ENCODE peak calls at places on chromosomes 1 and 21, in four cellular contexts. S is A549, V is neuronal stem cell, R is fibroblast of lung. D is an unnamed sample.

GRCh38 chr1:7670334-7671145 is 100.6 kb upstream of the VAMP3 start:
- DNase-seq in R (no peak), S (no peak), V (no peak), D (peak)

GRCh38 chr1:36085126-36085525 is 1.2 kb downstream of the TEKT2 start:
- DNase-seq in R (no peak), V (no peak), S (no peak), D (no peak)

GRCh38 chr1:43221256-43221778 is 48.5 kb upstream of the TMEM125 start:
- DNase-seq in S (no peak), V (no peak), R (no peak), D (no peak)

GRCh38 chr1:17757426-17757825 is 2.3 kb downstream of the ACTL8 start:
- DNase-seq in S (no peak), V (no peak), R (no peak), D (no peak)

GRCh38 chr1:116231752-116232151 is 120.6 kb downstream of the MAB21L3 start:
- DNase-seq in S (no peak), V (no peak), R (no peak), D (no peak)

GRCh38 chr1:32031578-32032286 is 18.1 kb downstream of the KHDRBS1 start:
- DNase-seq in S (no peak), V (no peak), R (peak), D (peak)

GRCh38 chr1:4170548-4170947 is 270.5 kb upstream of the C1orf174 start:
- DNase-seq in S (no peak), V (no peak), R (no peak), D (no peak)

GRCh38 chr1:110645962-110646735 is 28.6 kb downstream of the KCNA3 start:
- DNase-seq in V (no peak), R (peak), S (no peak), D (peak)

GRCh38 chr1:210949489-210949888 is 184.5 kb downstream of the KCNH1 start:
- DNase-seq in V (no peak), S (no peak), R (no peak), D (no peak)

GRCh38 chr1:187691439-187691838 is 862.7 kb downstream of the PLA2G4A start:
- DNase-seq in R (peak), V (no peak), S (peak), D (peak)

GRCh38 chr1:177228721-177229088 is 57.9 kb downstream of the BRINP2 start:
- DNase-seq in R (peak), S (peak), V (no peak), D (no peak)

GRCh38 chr1:47708658-47709301 is 270.9 kb downstream of the FOXD2 start:
- DNase-seq in S (peak), V (no peak), R (peak), D (no peak)

GRCh38 chr1:188489336-188490112 is 1660.8 kb downstream of the PLA2G4A start:
- DNase-seq in V (no peak), R (peak), S (peak), D (no peak)

GRCh38 chr1:156480411-156481192 is 20.0 kb downstream of the MEF2D start:
- DNase-seq in S (peak), R (no peak), V (no peak), D (peak)

GRCh38 chr1:86708923-86709322 is 4.5 kb downstream of the SH3GLB1 start:
- DNase-seq in R (peak), V (no peak), S (no peak), D (peak)

GRCh38 chr1:100265562-100265930 is 470 bp upstream of the RTCA start:
- DNase-seq in V (no peak), S (peak), R (peak), D (peak)

GRCh38 chr1:153624965-153625611 is 2.2 kb downstream of the S100A13 start:
- DNase-seq in S (no peak), V (no peak), R (no peak), D (no peak)

GRCh38 chr1:229718177-229718576 is 92.1 kb downstream of the URB2 start:
- DNase-seq in R (no peak), V (no peak), S (no peak), D (no peak)

GRCh38 chr1:33010946-33011731 is 25.5 kb downstream of the AK2 start:
- DNase-seq in S (no peak), R (peak), V (no peak), D (peak)

GRCh38 chr21:36718951-36719501 is 20.1 kb downstream of the SIM2 start:
- DNase-seq in S (no peak), V (no peak), R (no peak), D (no peak)
- H3K4me3 ChIP-seq in S (no peak), V (no peak), R (no peak), D (no peak)

GRCh38 chr1:226690460-226690982 is 48.6 kb downstream of the ITPKB start:
- DNase-seq in V (no peak), R (no peak), S (no peak), D (peak)

GRCh38 chr1:226692868-226693267 is 46.2 kb downstream of the ITPKB start:
- DNase-seq in R (no peak), S (no peak), V (no peak), D (no peak)

GRCh38 chr1:226692067-226692792 is 46.9 kb downstream of the ITPKB start:
- DNase-seq in V (no peak), R (no peak), S (no peak), D (no peak)

GRCh38 chr1:226688852-226689251 is 50.2 kb downstream of the ITPKB start:
- DNase-seq in S (no peak), V (no peak), R (no peak), D (no peak)

GRCh38 chr1:226691257-226691656 is 47.8 kb downstream of the ITPKB start:
- DNase-seq in R (no peak), V (no peak), S (no peak), D (no peak)
- H3K4me3 ChIP-seq in R (no peak), V (no peak), S (no peak), D (no peak)

GRCh38 chr1:14598498-14599172 is at the start of gene KAZN:
- DNase-seq in R (no peak), V (peak), S (no peak), D (peak)

GRCh38 chr1:14598007-14598497 is 433 bp upstream of the KAZN start:
- DNase-seq in S (no peak), V (no peak), R (no peak), D (no peak)

GRCh38 chr1:14599787-14600186 is 1.3 kb downstream of the KAZN start:
- DNase-seq in R (no peak), S (no peak), V (no peak), D (no peak)

GRCh38 chr1:14600405-14601150 is 2.1 kb downstream of the KAZN start:
- DNase-seq in V (no peak), R (no peak), S (no peak), D (no peak)

DNA sequence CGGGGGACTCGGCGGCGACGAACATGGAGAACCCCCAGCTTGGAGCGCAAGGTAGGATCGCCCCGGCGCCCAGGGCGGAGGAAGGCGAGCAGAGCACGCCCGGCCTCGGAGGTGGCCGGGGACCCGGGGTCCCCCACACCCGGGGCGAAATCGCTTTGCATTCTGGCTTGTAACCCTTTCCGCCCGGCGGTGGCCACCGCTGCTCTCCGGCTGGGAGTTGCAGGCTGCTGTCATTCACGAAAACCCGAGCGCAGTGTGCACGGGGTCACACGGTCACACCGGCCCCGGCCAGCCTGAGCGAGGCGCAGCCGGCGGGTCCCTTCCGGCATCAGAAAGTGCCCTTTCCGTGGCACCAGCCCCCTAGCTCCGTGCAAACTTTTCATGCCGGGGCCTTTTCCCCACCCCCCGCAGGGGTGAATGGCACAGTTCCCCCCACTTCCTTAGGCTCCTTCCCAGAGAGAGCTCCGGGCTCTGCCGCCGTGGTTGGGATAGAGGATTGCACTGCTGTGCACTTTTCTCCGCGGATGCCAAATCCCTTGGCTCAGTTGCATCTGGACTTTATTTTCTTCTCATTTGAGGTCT is 779 bp downstream of the KAZN start:
- DNase-seq in R (no peak), S (no peak), V (peak), D (peak)
- H3K4me3 ChIP-seq in R (peak), S (peak), V (peak), D (no peak)

DNA sequence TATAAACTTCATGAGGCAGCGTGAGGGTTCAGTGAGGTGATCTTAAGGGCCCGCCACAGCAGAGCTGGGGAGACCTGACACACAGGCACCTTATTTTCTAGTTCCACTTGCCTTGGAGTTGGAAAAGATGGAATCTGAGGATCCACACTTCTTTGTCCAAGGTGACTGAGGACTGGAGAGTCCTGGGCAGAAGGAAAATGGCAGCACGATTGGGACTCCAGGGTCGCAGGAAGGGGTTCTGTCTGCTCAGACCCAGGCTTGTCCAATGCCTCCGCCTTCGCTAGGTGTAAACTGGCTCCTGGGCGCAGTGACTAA is 1.3 kb downstream of the GALE start:
- DNase-seq in S (no peak), V (no peak), R (no peak), D (no peak)
- H3K4me3 ChIP-seq in S (peak), V (peak), R (no peak), D (peak)

DNA sequence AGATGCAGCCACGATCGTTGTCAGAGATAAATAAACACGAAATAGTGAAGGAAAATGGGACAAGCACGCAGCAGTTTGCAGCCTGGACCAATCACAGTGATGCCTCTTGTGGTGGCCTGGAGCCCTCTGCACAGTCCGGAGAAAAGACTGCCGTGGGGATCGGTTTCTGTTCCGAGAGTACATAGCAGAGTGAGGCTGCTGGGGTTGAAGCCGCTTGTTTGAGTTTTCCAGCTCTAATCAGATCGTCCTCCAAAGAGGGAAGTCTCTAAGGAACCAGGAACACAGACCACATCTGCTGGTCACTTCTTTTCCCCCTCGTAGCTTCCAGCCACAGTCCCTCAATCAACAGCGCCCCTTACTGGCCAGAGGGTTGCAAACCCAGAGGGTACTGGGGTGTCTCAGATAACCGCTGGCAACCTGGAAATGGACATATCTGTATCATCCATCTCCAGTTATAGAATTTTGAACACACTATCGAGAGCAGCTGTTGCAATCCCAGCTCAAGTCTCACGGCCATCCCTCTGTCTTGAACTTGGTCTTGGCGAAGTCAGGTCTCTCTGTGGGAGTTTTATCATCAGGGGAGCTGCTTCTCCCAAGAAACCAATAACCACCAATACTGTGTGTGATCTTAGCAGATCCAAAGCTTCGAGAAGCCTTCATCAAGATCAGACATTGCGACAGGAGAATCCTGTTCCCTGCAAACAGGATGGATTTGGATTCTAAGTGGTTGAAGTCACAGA is 57.4 kb downstream of the OLIG1 start:
- DNase-seq in R (peak), V (peak), S (peak), D (peak)
- H3K4me3 ChIP-seq in R (peak), V (peak), S (peak), D (peak)

DNA sequence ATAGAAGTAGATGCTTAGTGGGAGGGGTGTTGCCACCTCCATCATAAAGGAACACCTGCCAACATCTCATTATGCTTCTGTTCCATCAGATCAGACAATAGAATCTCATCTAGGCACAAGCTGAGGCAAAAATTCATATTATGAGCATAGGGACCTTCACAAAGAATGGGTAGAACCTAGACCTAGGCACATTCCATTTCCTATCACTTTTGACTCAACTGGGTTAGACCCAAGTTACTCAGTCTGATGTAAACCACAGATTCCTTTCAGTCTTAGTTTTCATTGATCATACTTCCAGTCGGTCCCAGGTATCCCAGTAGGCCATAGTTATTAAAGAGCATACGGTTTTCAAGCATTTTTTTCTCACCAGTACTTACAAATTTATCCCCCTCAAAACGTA is 21.7 kb downstream of the XCL1 start:
- DNase-seq in R (no peak), V (no peak), S (no peak), D (no peak)
- H3K4me3 ChIP-seq in R (no peak), V (no peak), S (no peak), D (no peak)

GRCh38 chr1:90973897-90974798 is 47.7 kb downstream of the ZNF644 start:
- DNase-seq in R (peak), V (no peak), S (no peak), D (peak)
- H3K4me3 ChIP-seq in R (no peak), V (no peak), S (no peak), D (no peak)

D was measured in cardiac fibroblast.